ENCODE peak calls at places on chromosomes 4 and X, in six cellular contexts. Q, R, H, N, D and P are unnamed samples. For H3K27me3, the result is how much of the 10 kb centered on the place peaks cover.

GRCh38 chr4:145299380-145300076 is 119.1 kb upstream of the OTUD4 start:
- DNase-seq in Q (no peak), R (no peak), H (peak), N (no peak), D (no peak), P (peak)

GRCh38 chr4:16967722-16968121 is 69.3 kb upstream of the LDB2 start:
- DNase-seq in Q (no peak), R (peak), H (no peak), N (peak), D (no peak), P (no peak)

GRCh38 chrX:139213241-139213709 is 317.3 kb upstream of the F9 start:
- DNase-seq in Q (no peak), R (no peak), H (no peak), N (no peak), D (no peak), P (no peak)

GRCh38 chr4:137343221-137343620 is 189.1 kb downstream of the PCDH18 start:
- DNase-seq in Q (no peak), R (no peak), H (no peak), N (no peak), D (no peak), P (no peak)

GRCh38 chrX:119062750-119063374 is 9.9 kb upstream of the CT47C1 start:
- DNase-seq in Q (no peak), R (no peak), H (no peak), N (no peak), D (no peak), P (no peak)

GRCh38 chr4:74934016-74934821 is 1.3 kb downstream of the PARM1 start:
- DNase-seq in Q (no peak), R (no peak), H (no peak), N (peak), D (no peak), P (no peak)

GRCh38 chr4:107858158-107858742 is 33.5 kb downstream of the SGMS2 start:
- DNase-seq in Q (no peak), R (no peak), H (no peak), N (no peak), D (no peak), P (no peak)

GRCh38 chr4:8761824-8762205 is 109.8 kb downstream of the HMX1 start:
- DNase-seq in Q (no peak), R (peak), H (no peak), N (no peak), D (no peak), P (no peak)

GRCh38 chr4:151644625-151645024 is 116.2 kb downstream of the GATB start:
- DNase-seq in Q (peak), R (no peak), H (peak), N (no peak), D (peak), P (no peak)

GRCh38 chr4:162503868-162504267 is 340.1 kb upstream of the FSTL5 start:
- DNase-seq in Q (no peak), R (no peak), H (no peak), N (no peak), D (no peak), P (no peak)

GRCh38 chrX:147811803-147812202 is 99.9 kb upstream of the FMR1 start:
- DNase-seq in Q (no peak), R (no peak), H (no peak), N (no peak), D (no peak), P (no peak)

GRCh38 chrX:136597954-136598353 is 50.0 kb upstream of the CD40LG start:
- DNase-seq in Q (no peak), R (no peak), H (no peak), N (no peak), D (no peak), P (no peak)

GRCh38 chr4:110540606-110541440 is 64.9 kb downstream of the ENPEP start:
- DNase-seq in Q (no peak), R (no peak), H (no peak), N (no peak), D (no peak), P (no peak)

GRCh38 chrX:115018944-115019343 is 1.5 kb upstream of the IL13RA2 start:
- DNase-seq in Q (no peak), R (no peak), H (no peak), N (no peak), D (no peak), P (no peak)

GRCh38 chrX:56788717-56789122 is 59.7 kb downstream of the NBDY start:
- DNase-seq in Q (no peak), R (peak), H (no peak), N (peak), D (no peak), P (peak)

GRCh38 chrX:13387656-13388421 is 68.0 kb upstream of the ATXN3L start:
- DNase-seq in Q (no peak), R (no peak), H (peak), N (no peak), D (no peak), P (no peak)

GRCh38 chrX:136291824-136292223 is 8.9 kb upstream of the ADGRG4 start:
- DNase-seq in Q (no peak), R (no peak), H (no peak), N (no peak), D (no peak), P (no peak)

GRCh38 chrX:39175418-39176057 is 374.3 kb downstream of the MID1IP1 start:
- DNase-seq in Q (no peak), R (no peak), H (peak), N (no peak), D (no peak), P (no peak)

GRCh38 chr4:38684271-38684670 is 20.3 kb downstream of the KLF3 start:
- DNase-seq in Q (no peak), R (no peak), H (peak), N (no peak), D (no peak), P (no peak)

GRCh38 chrX:145552643-145553042 is 265.0 kb upstream of the SLITRK2 start:
- DNase-seq in Q (no peak), R (no peak), H (no peak), N (no peak), D (no peak), P (no peak)

GRCh38 chr4:158538176-158538575 is 16.5 kb downstream of the RXFP1 start:
- DNase-seq in Q (no peak), R (no peak), H (no peak), N (no peak), D (no peak), P (no peak)

GRCh38 chr4:169151671-169152070 is 119.1 kb downstream of the SH3RF1 start:
- DNase-seq in Q (no peak), R (no peak), H (no peak), N (no peak), D (no peak), P (no peak)

GRCh38 chr4:158786155-158786581 is 17.3 kb downstream of the FNIP2 start:
- DNase-seq in Q (no peak), R (no peak), H (no peak), N (no peak), D (no peak), P (no peak)

GRCh38 chrX:119757979-119758681 is at the start of gene SOWAHD:
- DNase-seq in Q (no peak), R (peak), H (peak), N (peak), D (peak), P (peak)

GRCh38 chrX:133302775-133303445 is 84.8 kb upstream of the TFDP3 start:
- DNase-seq in Q (no peak), R (no peak), H (no peak), N (no peak), D (no peak), P (no peak)

GRCh38 chr4:139887378-139887801 is 221.8 kb downstream of the MGST2 start:
- DNase-seq in Q (no peak), R (no peak), H (no peak), N (no peak), D (peak), P (no peak)

GRCh38 chrX:133991814-133992213 is 6.4 kb upstream of the GPC3 start:
- DNase-seq in Q (no peak), R (no peak), H (no peak), N (no peak), D (no peak), P (no peak)

GRCh38 chr4:4837316-4837715 is 22.1 kb upstream of the MSX1 start:
- DNase-seq in Q (no peak), R (no peak), H (no peak), N (no peak), D (no peak), P (no peak)

GRCh38 chrX:8711401-8711800 is 20.5 kb downstream of the ANOS1 start:
- DNase-seq in Q (no peak), R (no peak), H (no peak), N (no peak), D (no peak), P (no peak)

GRCh38 chr4:7485096-7485495 is 50.4 kb upstream of the PSAPL1 start:
- DNase-seq in Q (no peak), R (no peak), H (no peak), N (no peak), D (no peak), P (no peak)

GRCh38 chr4:158599150-158599549 is 72.5 kb downstream of the C4orf46 start:
- DNase-seq in Q (no peak), R (no peak), H (no peak), N (no peak), D (no peak), P (no peak)

DNA sequence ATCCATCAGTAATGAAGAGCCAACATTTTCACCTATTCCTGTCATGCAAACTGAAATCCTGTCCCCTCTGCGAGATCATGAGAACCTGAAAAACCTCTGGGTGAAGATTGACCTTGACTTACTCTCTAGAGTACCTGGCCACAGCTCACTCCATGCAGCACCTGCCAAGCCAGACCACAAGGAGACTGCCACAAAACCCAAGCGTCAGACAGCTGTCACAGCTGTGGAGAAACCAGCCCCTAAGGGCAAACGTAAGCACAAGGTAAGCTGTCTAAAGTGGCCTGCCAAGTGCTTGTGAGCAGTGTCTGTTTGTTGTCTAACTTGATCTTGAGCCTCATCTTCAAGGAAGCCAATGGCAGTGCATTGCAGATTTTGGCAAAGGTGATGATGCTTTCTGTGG is 455.9 kb downstream of the AFF2 start:
- DNase-seq in Q (no peak), R (no peak), H (no peak), N (no peak), D (no peak), P (no peak)
- H3K4me3 ChIP-seq in Q (no peak), R (no peak), H (no peak), N (no peak), D (no peak), P (no peak)

GRCh38 chrX:154444755-154445246 is 860 bp downstream of the FAM50A start:
- DNase-seq in Q (no peak), R (no peak), H (no peak), N (no peak), D (no peak), P (no peak)

GRCh38 chrX:154445776-154446175 is 1.8 kb downstream of the FAM50A start:
- DNase-seq in Q (no peak), R (no peak), H (no peak), N (no peak), D (no peak), P (no peak)

GRCh38 chrX:154441984-154442707 is 1.8 kb upstream of the FAM50A start:
- DNase-seq in Q (no peak), R (no peak), H (no peak), N (no peak), D (peak), P (no peak)

GRCh38 chrX:154443479-154443910 is 446 bp upstream of the FAM50A start:
- DNase-seq in Q (no peak), R (no peak), H (no peak), N (no peak), D (no peak), P (no peak)

DNA sequence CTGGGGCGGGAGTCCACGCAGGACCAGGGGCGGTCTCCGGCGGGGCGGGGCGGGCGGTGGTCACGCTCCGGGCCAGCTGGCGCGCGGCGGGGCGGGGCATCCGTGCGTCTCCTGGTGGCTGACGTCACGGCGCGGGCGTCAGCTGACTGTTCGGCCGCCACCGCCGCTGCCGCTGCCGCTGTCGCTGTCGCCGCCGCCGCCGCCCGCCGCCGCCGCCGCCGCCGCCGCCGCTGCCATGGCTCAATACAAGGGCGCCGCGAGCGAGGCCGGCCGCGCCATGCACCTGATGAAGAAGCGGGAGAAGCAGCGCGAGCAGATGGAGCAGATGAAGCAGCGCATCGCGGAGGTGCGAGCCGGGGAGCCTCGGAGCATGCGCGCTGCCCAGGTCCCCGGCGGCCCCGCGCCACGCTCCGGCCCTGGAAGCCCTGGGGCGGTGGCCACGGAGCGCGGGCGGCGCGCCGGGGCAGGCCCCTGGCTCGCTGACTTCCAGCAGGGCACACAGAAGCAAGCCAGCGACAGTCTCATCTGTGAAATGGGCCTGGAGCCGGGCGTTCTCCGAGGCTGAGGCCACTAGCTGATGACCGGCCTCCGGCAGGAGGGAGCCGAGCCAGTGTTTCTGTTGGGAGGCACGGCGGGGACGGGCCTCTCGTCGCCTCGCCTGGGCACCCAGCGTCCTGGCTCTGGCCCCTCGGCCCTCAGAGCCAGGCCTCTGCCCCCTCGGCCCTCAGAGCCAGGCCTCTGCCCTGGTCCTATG is at the start of gene FAM50A:
- DNase-seq in Q (no peak), R (peak), H (peak), N (peak), D (peak), P (peak)
- H3K27ac ChIP-seq in Q (no peak), R (peak), H (peak), N (peak), D (peak), P (peak)

GRCh38 chr4:13539047-13539720 is 5.1 kb downstream of the NKX3-2 start:
- DNase-seq in Q (no peak), R (no peak), H (no peak), N (no peak), D (no peak), P (no peak)
- H3K27me3 ChIP-seq in Q (half or more), R (half or more), H (under half), N (half or more), D (half or more), P (half or more)

GRCh38 chr4:44447563-44448504 is 775 bp downstream of the KCTD8 start:
- DNase-seq in Q (peak), R (no peak), H (peak), N (peak), D (no peak), P (no peak)
- H3K4me3 ChIP-seq in Q (peak), R (peak), H (no peak), N (peak), D (no peak), P (no peak)